ENCODE peak calls at places on chromosomes 6 and 20, in four cellular contexts. One of them, this sample, is unnamed.

GRCh38 chr20:19947611-19948264 is 69.4 kb upstream of the NAA20 start:
- DNase-seq in neural progenitor cell: no peak
- DNase-seq in heart left ventricle: no peak
- DNase-seq in cardiac fibroblast: peak; percentile 59
- DNase-seq in this sample: peak; percentile 16

GRCh38 chr6:55290736-55291135 is 36.5 kb upstream of the GFRAL start:
- DNase-seq in neural progenitor cell: no peak
- DNase-seq in heart left ventricle: no peak
- DNase-seq in cardiac fibroblast: no peak
- DNase-seq in this sample: no peak

GRCh38 chr6:142207265-142207877 is 60.3 kb downstream of the VTA1 start:
- DNase-seq in neural progenitor cell: peak; percentile 78
- DNase-seq in heart left ventricle: peak; percentile 28
- DNase-seq in cardiac fibroblast: peak; percentile 81
- DNase-seq in this sample: peak; percentile 57

GRCh38 chr20:61819921-61820825 is 245.5 kb downstream of the TAF4 start:
- DNase-seq in neural progenitor cell: no peak
- DNase-seq in heart left ventricle: no peak
- DNase-seq in cardiac fibroblast: no peak
- DNase-seq in this sample: no peak

GRCh38 chr6:149938571-149939462 is 3.0 kb upstream of the ULBP2 start:
- DNase-seq in neural progenitor cell: no peak
- DNase-seq in heart left ventricle: no peak
- DNase-seq in cardiac fibroblast: peak; percentile 13
- DNase-seq in this sample: no peak

GRCh38 chr6:143999406-143999805 is 8.7 kb downstream of the PLAGL1 start:
- DNase-seq in neural progenitor cell: no peak
- DNase-seq in heart left ventricle: no peak
- DNase-seq in cardiac fibroblast: peak; percentile 68
- DNase-seq in this sample: peak; percentile 43

GRCh38 chr6:82783587-82784253 is 281.9 kb downstream of the UBE3D start:
- DNase-seq in neural progenitor cell: peak; percentile 73
- DNase-seq in heart left ventricle: no peak
- DNase-seq in cardiac fibroblast: no peak
- DNase-seq in this sample: no peak

GRCh38 chr6:27871919-27872633 is 40.1 kb downstream of the OR2B2 start:
- DNase-seq in neural progenitor cell: peak; percentile 88
- DNase-seq in heart left ventricle: peak; percentile 80
- DNase-seq in cardiac fibroblast: peak; percentile 98
- DNase-seq in this sample: peak; percentile 97

GRCh38 chr6:92700411-92700810 is 718.9 kb downstream of the EPHA7 start:
- DNase-seq in neural progenitor cell: no peak
- DNase-seq in heart left ventricle: no peak
- DNase-seq in cardiac fibroblast: no peak
- DNase-seq in this sample: no peak

GRCh38 chr6:149482542-149483261 is 2.1 kb downstream of the ZC3H12D start:
- DNase-seq in neural progenitor cell: no peak
- DNase-seq in heart left ventricle: no peak
- DNase-seq in cardiac fibroblast: no peak
- DNase-seq in this sample: no peak

GRCh38 chr6:5379647-5380242 is 118.4 kb downstream of the FARS2 start:
- DNase-seq in neural progenitor cell: peak; percentile 42
- DNase-seq in heart left ventricle: no peak
- DNase-seq in cardiac fibroblast: peak; percentile 58
- DNase-seq in this sample: peak; percentile 49

GRCh38 chr20:37382539-37383120 is 36.7 kb downstream of the SRC start:
- DNase-seq in neural progenitor cell: no peak
- DNase-seq in heart left ventricle: no peak
- DNase-seq in cardiac fibroblast: no peak
- DNase-seq in this sample: no peak

GRCh38 chr20:62063981-62064787 is 1.5 kb downstream of the TAF4 start:
- DNase-seq in neural progenitor cell: peak; percentile 62
- DNase-seq in heart left ventricle: peak; percentile 60
- DNase-seq in cardiac fibroblast: no peak
- DNase-seq in this sample: no peak

GRCh38 chr20:59559024-59559817 is 45.1 kb upstream of the PHACTR3 start:
- DNase-seq in neural progenitor cell: no peak
- DNase-seq in heart left ventricle: no peak
- DNase-seq in cardiac fibroblast: no peak
- DNase-seq in this sample: no peak

GRCh38 chr20:32559753-32560380 is 25.3 kb downstream of the NOL4L start:
- DNase-seq in neural progenitor cell: peak; percentile 18
- DNase-seq in heart left ventricle: no peak
- DNase-seq in cardiac fibroblast: peak; percentile 31
- DNase-seq in this sample: no peak

GRCh38 chr20:16462711-16463110 is 110.5 kb downstream of the KIF16B start:
- DNase-seq in neural progenitor cell: peak; percentile 8
- DNase-seq in heart left ventricle: no peak
- DNase-seq in cardiac fibroblast: no peak
- DNase-seq in this sample: no peak

GRCh38 chr6:57267586-57268293 is 45.6 kb upstream of the RAB23 start:
- DNase-seq in neural progenitor cell: peak; percentile 45
- DNase-seq in heart left ventricle: peak; percentile 32
- DNase-seq in cardiac fibroblast: peak; percentile 96
- DNase-seq in this sample: peak; percentile 98

GRCh38 chr6:37048851-37049734 is 43.6 kb downstream of the FGD2 start:
- DNase-seq in neural progenitor cell: no peak
- DNase-seq in heart left ventricle: no peak
- DNase-seq in cardiac fibroblast: peak; percentile 87
- DNase-seq in this sample: peak; percentile 67

GRCh38 chr6:45637611-45638257 is 260.0 kb upstream of the SUPT3H start:
- DNase-seq in neural progenitor cell: no peak
- DNase-seq in heart left ventricle: no peak
- DNase-seq in cardiac fibroblast: no peak
- DNase-seq in this sample: no peak

GRCh38 chr6:102417368-102417767 is 1023.9 kb downstream of the GRIK2 start:
- DNase-seq in neural progenitor cell: no peak
- DNase-seq in heart left ventricle: no peak
- DNase-seq in cardiac fibroblast: no peak
- DNase-seq in this sample: no peak

GRCh38 chr20:50526403-50526989 is 16.3 kb downstream of the PTPN1 start:
- DNase-seq in neural progenitor cell: no peak
- DNase-seq in heart left ventricle: no peak
- DNase-seq in cardiac fibroblast: peak; percentile 37
- DNase-seq in this sample: no peak

GRCh38 chr20:19254956-19255355 is 42.5 kb downstream of the SLC24A3 start:
- DNase-seq in neural progenitor cell: no peak
- DNase-seq in heart left ventricle: no peak
- DNase-seq in cardiac fibroblast: no peak
- DNase-seq in this sample: no peak

GRCh38 chr20:50735813-50736212 is 4.4 kb downstream of the PARD6B start:
- DNase-seq in neural progenitor cell: no peak
- DNase-seq in heart left ventricle: no peak
- DNase-seq in cardiac fibroblast: no peak
- DNase-seq in this sample: no peak

GRCh38 chr6:48036316-48036715 is 74.7 kb downstream of the PTCHD4 start:
- DNase-seq in neural progenitor cell: no peak
- DNase-seq in heart left ventricle: no peak
- DNase-seq in cardiac fibroblast: peak; percentile 82
- DNase-seq in this sample: peak; percentile 24

GRCh38 chr20:40251284-40251932 is 437.6 kb downstream of the MAFB start:
- DNase-seq in neural progenitor cell: peak; percentile 58
- DNase-seq in heart left ventricle: no peak
- DNase-seq in cardiac fibroblast: peak; percentile 21
- DNase-seq in this sample: no peak

GRCh38 chr6:156719395-156719719 is 57.8 kb upstream of the ARID1B start:
- DNase-seq in neural progenitor cell: no peak
- DNase-seq in heart left ventricle: no peak
- DNase-seq in cardiac fibroblast: no peak
- DNase-seq in this sample: no peak

GRCh38 chr20:54194724-54195438 is 13.0 kb upstream of the PFDN4 start:
- DNase-seq in neural progenitor cell: no peak
- DNase-seq in heart left ventricle: no peak
- DNase-seq in cardiac fibroblast: no peak
- DNase-seq in this sample: peak; percentile 59

GRCh38 chr6:52815167-52816092 is 11.8 kb upstream of the GSTA1 start:
- DNase-seq in neural progenitor cell: peak; percentile 61
- DNase-seq in heart left ventricle: peak; percentile 23
- DNase-seq in cardiac fibroblast: peak; percentile 57
- DNase-seq in this sample: peak; percentile 57

GRCh38 chr6:138517635-138518034 is 18.3 kb upstream of the NHSL1 start:
- DNase-seq in neural progenitor cell: peak; percentile 45
- DNase-seq in heart left ventricle: peak; percentile 26
- DNase-seq in cardiac fibroblast: peak; percentile 40
- DNase-seq in this sample: peak; percentile 57

GRCh38 chr6:110475255-110475654 is 1.2 kb downstream of the SLC22A16 start:
- DNase-seq in neural progenitor cell: no peak
- DNase-seq in heart left ventricle: no peak
- DNase-seq in cardiac fibroblast: peak; percentile 13
- DNase-seq in this sample: no peak

GRCh38 chr6:37667050-37667814 is 30.5 kb downstream of the MDGA1 start:
- DNase-seq in neural progenitor cell: no peak
- DNase-seq in heart left ventricle: no peak
- DNase-seq in cardiac fibroblast: no peak
- DNase-seq in this sample: peak; percentile 77

GRCh38 chr20:49320460-49320859 is 42.6 kb upstream of the ZNFX1 start:
- DNase-seq in neural progenitor cell: peak; percentile 74
- DNase-seq in heart left ventricle: no peak
- DNase-seq in cardiac fibroblast: peak; percentile 75
- DNase-seq in this sample: peak; percentile 42

GRCh38 chr6:97440590-97441176 is 157.7 kb upstream of the MMS22L start:
- DNase-seq in neural progenitor cell: peak; percentile 75
- DNase-seq in heart left ventricle: no peak
- DNase-seq in cardiac fibroblast: peak; percentile 33
- DNase-seq in this sample: peak; percentile 24

GRCh38 chr6:3417473-3417872 is 39.4 kb downstream of the SLC22A23 start:
- DNase-seq in neural progenitor cell: no peak
- DNase-seq in heart left ventricle: no peak
- DNase-seq in cardiac fibroblast: no peak
- DNase-seq in this sample: no peak

GRCh38 chr6:3415490-3415889 is 41.4 kb downstream of the SLC22A23 start:
- DNase-seq in neural progenitor cell: no peak
- DNase-seq in heart left ventricle: no peak
- DNase-seq in cardiac fibroblast: no peak
- DNase-seq in this sample: no peak

GRCh38 chr6:3413612-3414011 is 43.2 kb downstream of the SLC22A23 start:
- DNase-seq in neural progenitor cell: no peak
- DNase-seq in heart left ventricle: no peak
- DNase-seq in cardiac fibroblast: no peak
- DNase-seq in this sample: no peak

GRCh38 chr6:3412779-3413500 is 43.9 kb downstream of the SLC22A23 start:
- DNase-seq in neural progenitor cell: no peak
- DNase-seq in heart left ventricle: no peak
- DNase-seq in cardiac fibroblast: no peak
- DNase-seq in this sample: no peak

GRCh38 chr6:3414704-3415453 is 42.0 kb downstream of the SLC22A23 start:
- DNase-seq in neural progenitor cell: no peak
- DNase-seq in heart left ventricle: no peak
- DNase-seq in cardiac fibroblast: peak; percentile 40
- DNase-seq in this sample: no peak
- TF ChIP-seq CTCF in neural progenitor cell: no peak
- TF ChIP-seq CTCF in heart left ventricle: no peak
- TF ChIP-seq CTCF in cardiac fibroblast: no peak
- TF ChIP-seq CTCF in this sample: no peak

DNA sequence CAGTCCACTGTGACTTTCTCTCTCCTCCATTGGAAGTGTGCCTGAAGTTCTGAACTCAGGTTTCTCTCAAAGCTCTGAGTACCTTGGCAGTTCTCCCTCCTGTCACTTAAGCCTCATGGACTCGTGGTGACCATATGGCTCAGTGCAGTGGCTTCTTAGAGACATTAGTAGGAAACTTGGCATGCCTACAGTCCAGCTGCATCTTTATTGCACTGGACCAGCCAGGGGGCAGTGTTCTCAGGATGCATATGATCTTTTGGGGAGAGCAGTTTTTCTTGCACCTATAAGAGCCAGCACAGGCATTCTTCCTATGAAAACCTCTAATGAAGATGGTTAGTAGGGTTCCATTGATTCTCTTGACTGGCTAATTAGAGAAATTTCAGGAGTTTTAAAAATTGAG is 47.5 kb upstream of the KCNK16 start:
- DNase-seq in neural progenitor cell: no peak
- DNase-seq in heart left ventricle: no peak
- DNase-seq in cardiac fibroblast: no peak
- DNase-seq in this sample: no peak
- TF ChIP-seq CTCF in neural progenitor cell: no peak
- TF ChIP-seq CTCF in heart left ventricle: peak; percentile 5
- TF ChIP-seq CTCF in cardiac fibroblast: peak; percentile 25
- TF ChIP-seq CTCF in this sample: peak; percentile 37

GRCh38 chr20:42895062-42895461 is 294.6 kb downstream of the PTPRT start:
- DNase-seq in neural progenitor cell: no peak
- DNase-seq in heart left ventricle: no peak
- DNase-seq in cardiac fibroblast: no peak
- DNase-seq in this sample: no peak
- TF ChIP-seq CTCF in neural progenitor cell: no peak
- TF ChIP-seq CTCF in heart left ventricle: no peak
- TF ChIP-seq CTCF in cardiac fibroblast: no peak
- TF ChIP-seq CTCF in this sample: no peak

GRCh38 chr6:21522773-21523490 is 70.6 kb upstream of the SOX4 start:
- DNase-seq in neural progenitor cell: peak; percentile 56
- DNase-seq in heart left ventricle: no peak
- DNase-seq in cardiac fibroblast: no peak
- DNase-seq in this sample: no peak
- TF ChIP-seq CTCF in neural progenitor cell: peak; percentile 46
- TF ChIP-seq CTCF in heart left ventricle: no peak
- TF ChIP-seq CTCF in cardiac fibroblast: no peak
- TF ChIP-seq CTCF in this sample: no peak

DNA sequence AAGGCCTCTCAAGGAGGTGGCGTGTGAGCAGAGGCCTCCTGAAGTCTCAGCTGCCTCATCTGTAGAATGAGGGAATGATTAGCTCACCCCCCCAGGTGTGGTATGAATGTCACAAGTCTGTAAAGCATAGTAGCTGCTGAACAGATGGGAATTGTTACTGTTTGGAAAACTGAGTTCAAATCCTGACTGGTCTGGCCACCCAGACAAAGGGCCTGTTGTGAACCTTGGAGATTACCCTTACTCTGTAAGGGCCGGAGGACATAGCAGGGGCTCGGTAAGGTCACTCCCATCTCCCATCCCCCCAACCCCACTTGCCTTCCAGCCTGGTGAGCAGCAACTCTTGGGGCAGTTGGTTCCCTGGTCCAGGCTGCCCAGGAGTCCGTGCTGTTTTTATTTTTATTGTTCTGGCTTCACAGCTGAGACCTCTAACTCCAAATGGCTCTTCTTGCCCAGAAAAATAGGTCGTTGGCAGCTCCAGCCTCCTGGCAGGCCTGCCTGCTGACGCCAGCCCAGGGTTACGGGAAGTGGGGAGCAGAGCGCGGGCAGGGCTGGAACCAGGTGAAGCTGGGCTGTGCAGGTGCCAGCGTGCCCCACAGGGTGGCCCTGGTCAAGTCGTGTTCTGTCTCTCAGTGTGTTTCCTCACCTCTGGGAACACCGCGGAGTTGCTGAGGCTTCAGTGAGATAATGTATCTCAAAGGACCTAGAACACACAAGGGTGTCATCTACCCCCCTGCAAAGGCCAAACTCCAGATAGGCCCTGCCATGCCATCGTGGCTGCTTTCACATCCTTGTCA is 4.5 kb upstream of the SIRPA start:
- DNase-seq in neural progenitor cell: no peak
- DNase-seq in heart left ventricle: no peak
- DNase-seq in cardiac fibroblast: no peak
- DNase-seq in this sample: no peak
- TF ChIP-seq CTCF in neural progenitor cell: no peak
- TF ChIP-seq CTCF in heart left ventricle: no peak
- TF ChIP-seq CTCF in cardiac fibroblast: no peak
- TF ChIP-seq CTCF in this sample: no peak

This sample was measured in HFFc6.